ENCODE peak calls at places on chromosomes 5 and 9, in four cellular contexts. C is K562, X is GM12878, F is HepG2. E is an unnamed sample.

GRCh38 chr9:88025411-88026132 is 51.2 kb upstream of the CDK20 start:
- DNase-seq in C (no peak), X (no peak), F (no peak), E (peak)

GRCh38 chr9:108551030-108551964 is 304.5 kb downstream of the ACTL7B start:
- DNase-seq in F (no peak), X (no peak), C (no peak), E (no peak)

GRCh38 chr9:2053883-2054845 is 39.0 kb downstream of the SMARCA2 start:
- DNase-seq in X (peak), F (no peak), C (no peak), E (no peak)

GRCh38 chr5:130992095-130992494 is 173.0 kb downstream of the HINT1 start:
- DNase-seq in C (no peak), F (no peak), X (no peak), E (no peak)

GRCh38 chr9:75063556-75064305 is 24.2 kb downstream of the NMRK1 start:
- DNase-seq in C (no peak), F (no peak), X (no peak), E (no peak)

GRCh38 chr5:73615085-73615484 is 10.9 kb upstream of the ARHGEF28 start:
- DNase-seq in C (no peak), X (no peak), F (no peak), E (no peak)

GRCh38 chr9:35736201-35736633 is 3.8 kb downstream of the CREB3 start:
- DNase-seq in C (peak), F (peak), X (no peak), E (peak)

GRCh38 chr5:23257656-23258055 is 249.8 kb upstream of the PRDM9 start:
- DNase-seq in F (no peak), C (no peak), X (no peak), E (no peak)

GRCh38 chr5:134626369-134627014 is 6.1 kb downstream of the SAR1B start:
- DNase-seq in C (no peak), F (peak), X (no peak), E (no peak)

GRCh38 chr5:66923922-66924321 is 272.7 kb downstream of the CD180 start:
- DNase-seq in F (no peak), C (no peak), X (no peak), E (no peak)

GRCh38 chr5:89930591-89931383 is 478.8 kb downstream of the CETN3 start:
- DNase-seq in X (peak), C (no peak), F (peak), E (no peak)

GRCh38 chr9:128721487-128722010 is 2.4 kb downstream of the ZDHHC12 start:
- DNase-seq in X (no peak), C (no peak), F (no peak), E (no peak)

GRCh38 chr5:151214614-151215545 is 9.0 kb downstream of the CCDC69 start:
- DNase-seq in F (peak), X (peak), C (no peak), E (no peak)

GRCh38 chr9:7150153-7150890 is 392.5 kb downstream of the KDM4C start:
- DNase-seq in C (no peak), X (no peak), F (no peak), E (no peak)

GRCh38 chr9:111029260-111029659 is 9.0 kb downstream of the LPAR1 start:
- DNase-seq in X (no peak), F (no peak), C (no peak), E (no peak)

GRCh38 chr5:154271466-154271865 is 80.9 kb downstream of the GALNT10 start:
- DNase-seq in F (no peak), C (no peak), X (no peak), E (no peak)

GRCh38 chr5:144179226-144179625 is 8.6 kb downstream of the KCTD16 start:
- DNase-seq in C (no peak), F (no peak), X (no peak), E (no peak)

GRCh38 chr9:70749066-70749465 is 334.6 kb upstream of the KLF9 start:
- DNase-seq in F (no peak), X (no peak), C (no peak), E (no peak)

GRCh38 chr5:17373406-17374110 is 124.5 kb upstream of the TAF11L2 start:
- DNase-seq in X (no peak), C (no peak), F (no peak), E (no peak)

GRCh38 chr5:169627551-169627950 is 9.5 kb upstream of the DOCK2 start:
- DNase-seq in X (no peak), C (no peak), F (no peak), E (no peak)

GRCh38 chr5:115600771-115601170 is 1.5 kb downstream of the TICAM2 start:
- DNase-seq in C (no peak), F (no peak), X (no peak), E (no peak)

GRCh38 chr5:407801-408268 is 35.1 kb upstream of the EXOC3 start:
- DNase-seq in X (no peak), C (no peak), F (no peak), E (no peak)

GRCh38 chr5:3181641-3182040 is 414.0 kb upstream of the IRX1 start:
- DNase-seq in X (no peak), F (no peak), C (no peak), E (no peak)

GRCh38 chr9:77099388-77099787 is 77.9 kb upstream of the VPS13A start:
- DNase-seq in X (no peak), C (no peak), F (no peak), E (no peak)

GRCh38 chr5:7871560-7872113 is 2.7 kb downstream of the MTRR start:
- DNase-seq in F (no peak), X (no peak), C (no peak), E (no peak)

GRCh38 chr9:98986866-98987653 is 43.4 kb downstream of the COL15A1 start:
- DNase-seq in X (no peak), F (no peak), C (no peak), E (no peak)

GRCh38 chr5:64229163-64229774 is 63.6 kb downstream of the RNF180 start:
- DNase-seq in C (peak), F (peak), X (no peak), E (no peak)

GRCh38 chr5:181189962-181190710 is 14.9 kb downstream of the TRIM7 start:
- DNase-seq in X (no peak), F (no peak), C (no peak), E (no peak)

GRCh38 chr5:176673651-176674583 is 26.6 kb downstream of the TSPAN17 start:
- DNase-seq in C (no peak), X (no peak), F (no peak), E (no peak)

GRCh38 chr5:56172225-56172624 is 60.9 kb downstream of the ANKRD55 start:
- DNase-seq in C (no peak), X (no peak), F (no peak), E (no peak)

GRCh38 chr9:105065119-105066088 is 137.4 kb upstream of the ABCA1 start:
- DNase-seq in X (no peak), F (peak), C (no peak), E (no peak)

GRCh38 chr9:128895556-128895955 is 13.6 kb downstream of the LRRC8A start:
- DNase-seq in C (no peak), F (no peak), X (no peak), E (peak)

GRCh38 chr5:91957671-91958070 is 574.6 kb upstream of the ARRDC3 start:
- DNase-seq in C (no peak), X (no peak), F (no peak), E (no peak)

GRCh38 chr9:137550958-137551655 is 572 bp upstream of the MRPL41 start:
- DNase-seq in X (no peak), F (peak), C (no peak), E (peak)

DNA sequence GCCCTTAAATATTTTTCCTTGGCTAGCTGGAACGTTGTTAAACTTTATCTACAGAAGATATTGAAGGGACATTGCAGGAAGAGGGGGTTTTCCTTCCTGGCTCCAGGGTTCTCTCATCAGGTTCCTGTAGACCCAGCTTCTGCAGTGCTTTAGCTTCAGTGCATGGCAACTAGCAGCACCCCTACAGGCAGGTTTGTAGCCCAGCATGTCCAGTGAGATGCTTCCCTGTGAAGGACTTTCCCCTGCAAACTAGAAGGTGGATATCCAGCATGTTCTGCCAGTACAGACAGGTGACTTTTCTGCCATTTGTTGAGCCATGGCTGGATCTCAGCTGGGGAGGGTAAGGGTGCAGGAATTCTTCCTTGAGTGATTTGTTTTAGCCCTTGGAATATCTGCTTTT is 10.4 kb downstream of the CCL28 start:
- DNase-seq in F (peak), X (no peak), C (peak), E (peak)
- TF ChIP-seq NR2C2 in F (no peak), X (no peak), C (no peak), E (no peak)

GRCh38 chr9:121485618-121486531 is 13.8 kb downstream of the GGTA1 start:
- DNase-seq in F (no peak), C (peak), X (no peak), E (no peak)
- TF ChIP-seq ESRRA in F (no peak), C (no peak), X (no peak), E (no peak)

GRCh38 chr9:32384364-32385134 is at the start of gene ACO1:
- DNase-seq in F (peak), X (peak), C (peak), E (peak)
- TF ChIP-seq CTCF in F (peak), X (no peak), C (no peak), E (no peak)

DNA sequence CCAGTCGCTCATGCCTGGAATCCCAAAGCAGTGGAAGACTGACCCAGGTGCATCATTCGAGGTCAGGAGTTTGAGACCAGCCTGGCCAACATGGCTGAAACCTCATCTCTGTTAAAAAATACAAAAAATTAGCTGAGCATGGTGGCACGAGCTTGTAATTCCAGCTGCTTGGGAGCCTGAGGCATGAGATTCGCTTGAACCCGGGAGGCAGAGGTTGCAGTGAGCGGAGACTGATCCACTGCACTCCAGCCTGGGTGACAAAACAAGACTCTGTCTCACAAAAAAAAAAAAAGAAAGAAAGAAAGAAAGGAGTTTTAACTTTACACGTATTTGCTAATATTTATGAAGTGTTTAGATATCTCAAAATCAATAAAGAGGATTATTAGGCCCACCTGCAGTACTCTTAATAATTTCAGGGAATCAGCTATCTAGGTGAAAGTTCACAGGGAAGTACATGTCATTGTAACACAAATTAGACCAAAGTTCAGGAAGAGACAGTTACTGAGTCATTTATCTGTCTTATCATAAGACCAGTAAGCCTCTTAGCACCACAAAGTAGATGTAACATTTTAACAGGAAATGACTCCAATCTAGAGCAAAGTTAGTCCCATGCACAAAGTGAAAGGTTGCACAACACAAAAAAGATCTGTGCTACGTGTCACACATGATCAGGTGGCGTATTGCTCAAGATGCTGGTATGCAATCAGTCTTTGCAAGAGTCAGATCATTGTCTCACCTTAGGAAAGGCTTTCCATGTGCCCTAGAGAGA is 34.1 kb upstream of the PLIN2 start:
- DNase-seq in F (peak), C (peak), X (peak), E (no peak)
- TF ChIP-seq NR2C2 in F (peak), C (peak), X (no peak), E (no peak)

GRCh38 chr5:81904861-81905260 is 67.0 kb upstream of the ATG10 start:
- DNase-seq in C (no peak), F (no peak), X (no peak), E (no peak)
- TF ChIP-seq ESRRA in C (no peak), F (no peak), X (no peak), E (no peak)

E was measured in WTC11.